ENCODE peak calls at places on chromosome 11, in five cellular contexts. One of them, this sample, is unnamed. For H3K36me3, the result is how much of the 10 kb centered on the place peaks cover.

GRCh38 chr11:134752964-134753804 is 341.1 kb upstream of the B3GAT1 start:
- DNase-seq in GM23338: no peak
- DNase-seq in HCT116: no peak
- DNase-seq in PC-3: no peak
- DNase-seq in SK-N-SH: no peak
- DNase-seq in this sample: no peak

GRCh38 chr11:46361283-46362145 is 14.3 kb downstream of the DGKZ start:
- DNase-seq in GM23338: no peak
- DNase-seq in HCT116: no peak
- DNase-seq in PC-3: no peak
- DNase-seq in SK-N-SH: peak
- DNase-seq in this sample: no peak

GRCh38 chr11:70913715-70914231 is 338.6 kb downstream of the SHANK2 start:
- DNase-seq in GM23338: peak
- DNase-seq in HCT116: no peak
- DNase-seq in PC-3: no peak
- DNase-seq in SK-N-SH: no peak
- DNase-seq in this sample: no peak

GRCh38 chr11:130528862-130529261 is 80.4 kb downstream of the ADAMTS15 start:
- DNase-seq in GM23338: no peak
- DNase-seq in HCT116: no peak
- DNase-seq in PC-3: peak
- DNase-seq in SK-N-SH: no peak
- DNase-seq in this sample: no peak

GRCh38 chr11:86775342-86775741 is 25.0 kb upstream of the PRSS23 start:
- DNase-seq in GM23338: no peak
- DNase-seq in HCT116: no peak
- DNase-seq in PC-3: no peak
- DNase-seq in SK-N-SH: no peak
- DNase-seq in this sample: no peak

GRCh38 chr11:2188745-2189144 is 17.1 kb upstream of the TH start:
- DNase-seq in GM23338: no peak
- DNase-seq in HCT116: no peak
- DNase-seq in PC-3: no peak
- DNase-seq in SK-N-SH: no peak
- DNase-seq in this sample: no peak

GRCh38 chr11:33000181-33000580 is 15.5 kb upstream of the DEPDC7 start:
- DNase-seq in GM23338: no peak
- DNase-seq in HCT116: no peak
- DNase-seq in PC-3: peak
- DNase-seq in SK-N-SH: no peak
- DNase-seq in this sample: no peak

GRCh38 chr11:67286621-67287333 is 2.3 kb upstream of the ANKRD13D start:
- DNase-seq in GM23338: peak
- DNase-seq in HCT116: no peak
- DNase-seq in PC-3: no peak
- DNase-seq in SK-N-SH: no peak
- DNase-seq in this sample: no peak

DNA sequence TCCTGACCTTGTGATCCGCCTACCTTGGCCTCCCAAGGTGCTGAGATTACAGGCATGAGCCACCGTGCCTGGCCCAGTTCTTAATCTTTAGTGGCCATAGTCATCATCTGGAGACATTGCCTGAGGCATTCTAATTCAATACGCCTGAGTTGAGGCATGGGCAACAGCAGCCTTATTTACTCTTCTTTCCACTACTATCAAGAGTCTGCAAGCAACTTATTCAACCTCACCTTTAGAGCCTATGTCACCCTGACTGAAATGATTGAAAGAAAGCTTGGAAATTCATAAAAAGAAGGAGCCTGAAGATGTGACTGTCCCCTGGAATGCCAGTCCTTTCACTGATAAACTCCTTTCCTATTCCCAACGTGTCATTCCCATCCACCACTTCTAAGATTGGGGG is 15.8 kb upstream of the PAFAH1B2 start:
- DNase-seq in GM23338: no peak
- DNase-seq in HCT116: no peak
- DNase-seq in PC-3: no peak
- DNase-seq in SK-N-SH: no peak
- DNase-seq in this sample: no peak
- TF ChIP-seq EZH2phosphoT487 in GM23338: no peak
- TF ChIP-seq EZH2phosphoT487 in HCT116: no peak
- TF ChIP-seq EZH2phosphoT487 in PC-3: no peak
- TF ChIP-seq EZH2phosphoT487 in SK-N-SH: no peak
- TF ChIP-seq EZH2phosphoT487 in this sample: no peak

GRCh38 chr11:69007978-69008381 is 5.1 kb downstream of the MRGPRF start:
- DNase-seq in GM23338: no peak
- DNase-seq in HCT116: no peak
- DNase-seq in PC-3: no peak
- DNase-seq in SK-N-SH: no peak
- DNase-seq in this sample: peak
- TF ChIP-seq CTCF in GM23338: no peak
- TF ChIP-seq CTCF in HCT116: no peak
- TF ChIP-seq CTCF in PC-3: no peak
- TF ChIP-seq CTCF in SK-N-SH: no peak
- TF ChIP-seq CTCF in this sample: no peak

GRCh38 chr11:112033902-112034301 is 8.7 kb downstream of the DLAT start:
- DNase-seq in GM23338: no peak
- DNase-seq in HCT116: no peak
- DNase-seq in PC-3: no peak
- DNase-seq in SK-N-SH: no peak
- DNase-seq in this sample: no peak
- H3K36me3 ChIP-seq in GM23338: half or more
- H3K36me3 ChIP-seq in HCT116: half or more
- H3K36me3 ChIP-seq in PC-3: half or more
- H3K36me3 ChIP-seq in SK-N-SH: under half
- H3K36me3 ChIP-seq in this sample: under half

DNA sequence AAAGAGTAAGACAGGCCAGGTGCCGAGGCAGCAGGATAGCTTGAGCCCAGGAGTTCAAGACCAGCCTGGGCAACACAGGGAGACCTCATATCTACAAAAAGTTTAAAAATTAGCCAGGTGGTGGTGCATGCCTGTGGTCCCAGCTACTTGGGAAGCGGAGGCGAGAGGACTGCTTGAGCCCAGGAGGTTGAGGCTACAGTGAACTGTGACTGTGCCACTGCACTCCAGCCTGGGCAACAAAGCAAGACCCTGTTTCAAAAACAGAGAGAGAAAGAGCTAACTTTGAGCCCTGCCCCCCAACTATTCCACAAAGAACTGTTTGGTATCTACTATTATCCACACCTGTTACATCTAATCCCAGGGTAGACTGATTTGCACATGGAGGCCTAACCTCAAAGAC is 49.2 kb upstream of the RAPSN start:
- DNase-seq in GM23338: no peak
- DNase-seq in HCT116: no peak
- DNase-seq in PC-3: no peak
- DNase-seq in SK-N-SH: no peak
- DNase-seq in this sample: no peak
- TF ChIP-seq EZH2phosphoT487 in GM23338: no peak
- TF ChIP-seq EZH2phosphoT487 in HCT116: no peak
- TF ChIP-seq EZH2phosphoT487 in PC-3: no peak
- TF ChIP-seq EZH2phosphoT487 in SK-N-SH: no peak
- TF ChIP-seq EZH2phosphoT487 in this sample: no peak

DNA sequence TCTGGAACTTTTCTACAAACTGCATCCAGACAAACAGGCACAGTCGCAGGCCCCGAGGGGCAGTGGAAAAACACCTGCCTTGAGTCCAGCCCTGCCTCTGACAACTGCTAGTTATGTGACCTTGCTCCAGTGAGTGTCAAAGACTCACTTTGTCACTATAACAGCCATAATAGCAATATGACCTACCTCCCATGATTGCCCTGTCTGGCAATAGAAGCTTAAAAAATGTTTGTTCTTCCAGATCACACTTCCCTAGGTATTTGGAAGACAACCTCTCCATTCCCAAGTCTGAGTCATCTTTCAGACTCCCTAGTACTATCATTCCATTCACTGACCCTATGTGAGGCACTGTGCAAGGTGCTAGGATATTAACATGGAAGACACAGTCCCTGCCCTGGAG is 74.5 kb downstream of the RPL27A start:
- DNase-seq in GM23338: no peak
- DNase-seq in HCT116: no peak
- DNase-seq in PC-3: peak
- DNase-seq in SK-N-SH: no peak
- DNase-seq in this sample: peak
- TF ChIP-seq CTCF in GM23338: no peak
- TF ChIP-seq CTCF in HCT116: no peak
- TF ChIP-seq CTCF in PC-3: no peak
- TF ChIP-seq CTCF in SK-N-SH: no peak
- TF ChIP-seq CTCF in this sample: no peak

DNA sequence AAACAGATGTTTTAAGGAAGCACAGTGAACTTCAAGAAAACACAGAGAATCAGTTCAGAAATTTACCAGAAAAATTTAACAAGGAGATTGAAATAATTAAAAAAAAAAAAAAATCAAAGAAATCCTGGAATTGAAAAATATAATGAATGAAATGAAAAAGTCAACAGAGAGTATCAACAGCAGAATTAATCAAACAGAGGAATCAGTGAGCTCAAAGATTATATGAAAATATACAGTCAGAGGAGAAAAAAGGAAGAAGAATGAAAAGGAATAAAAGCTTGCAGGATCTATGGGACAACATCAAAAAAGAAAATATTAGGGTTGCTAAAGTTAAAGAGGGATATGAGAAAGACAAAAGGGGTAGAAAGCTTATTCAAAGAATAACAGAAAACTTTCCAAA is 82.3 kb downstream of the XRRA1 start:
- DNase-seq in GM23338: no peak
- DNase-seq in HCT116: no peak
- DNase-seq in PC-3: no peak
- DNase-seq in SK-N-SH: no peak
- DNase-seq in this sample: no peak
- H3K36me3 ChIP-seq in GM23338: under half
- H3K36me3 ChIP-seq in HCT116: under half
- H3K36me3 ChIP-seq in PC-3: half or more
- H3K36me3 ChIP-seq in SK-N-SH: half or more
- H3K36me3 ChIP-seq in this sample: under half

DNA sequence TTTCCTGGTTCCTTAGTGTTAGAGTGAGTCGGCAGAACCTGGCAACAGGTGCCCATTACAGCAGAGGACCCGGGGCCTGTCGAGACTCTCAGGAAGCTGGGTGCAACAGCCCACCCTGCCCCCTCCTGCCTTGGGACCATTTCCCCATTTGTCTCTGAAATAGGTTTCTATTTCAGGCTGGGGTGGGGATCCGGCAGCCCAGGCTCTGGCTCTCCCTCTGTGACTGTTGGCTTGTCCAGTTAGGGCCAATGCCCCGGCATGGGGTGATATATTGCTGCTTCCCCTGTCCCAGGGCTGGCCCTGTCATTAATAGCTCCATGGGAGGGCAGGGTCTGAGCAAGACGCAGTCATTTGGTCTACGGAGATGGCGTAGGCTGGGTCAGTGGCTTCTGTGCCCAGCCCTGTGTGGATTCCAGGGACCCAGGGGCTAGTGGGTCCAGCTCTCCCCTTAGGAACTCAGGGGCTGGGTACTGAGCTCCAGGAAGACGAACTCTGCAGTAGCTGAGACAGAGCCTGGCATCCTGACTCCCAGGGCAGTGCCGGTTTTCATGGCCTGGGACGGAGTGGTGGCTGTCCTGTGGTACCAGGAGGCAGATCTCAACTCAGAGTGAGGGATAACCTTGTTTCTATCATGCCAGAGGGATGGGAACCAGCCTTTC is 2.7 kb downstream of the P2RY6 start:
- DNase-seq in GM23338: no peak
- DNase-seq in HCT116: no peak
- DNase-seq in PC-3: no peak
- DNase-seq in SK-N-SH: no peak
- DNase-seq in this sample: no peak
- TF ChIP-seq EZH2phosphoT487 in GM23338: no peak
- TF ChIP-seq EZH2phosphoT487 in HCT116: no peak
- TF ChIP-seq EZH2phosphoT487 in PC-3: no peak
- TF ChIP-seq EZH2phosphoT487 in SK-N-SH: no peak
- TF ChIP-seq EZH2phosphoT487 in this sample: no peak

GRCh38 chr11:65315866-65316233 is 1.2 kb downstream of the CDC42EP2 start:
- DNase-seq in GM23338: no peak
- DNase-seq in HCT116: no peak
- DNase-seq in PC-3: peak
- DNase-seq in SK-N-SH: no peak
- DNase-seq in this sample: no peak
- TF ChIP-seq CTCF in GM23338: no peak
- TF ChIP-seq CTCF in HCT116: no peak
- TF ChIP-seq CTCF in PC-3: peak
- TF ChIP-seq CTCF in SK-N-SH: no peak
- TF ChIP-seq CTCF in this sample: peak